ENCODE peak calls at places on chromosomes 6 and 20, in five cellular contexts. I is NCI-H1694 treated with DMSO at 0.1 percent for 48 hours; G is NCI-H510A; E is GM06990; Z is stimulated activated CD4-positive, alpha-beta T cell treated with anti-CD3 and anti-CD28 coated beads, Interleukin-15, amount 100 ng/mL, for 24 hours. F is an unnamed sample.

GRCh38 chr20:52448513-52448912 is 256.9 kb upstream of the ZFP64 start:
- DNase-seq in G (no peak), Z (no peak), E (no peak), I (no peak), F (no peak)

GRCh38 chr6:145245119-145245518 is 490.2 kb downstream of the EPM2A start:
- DNase-seq in G (no peak), E (no peak), Z (no peak), I (no peak), F (peak)

GRCh38 chr20:6663104-6663503 is 104.4 kb upstream of the BMP2 start:
- DNase-seq in Z (no peak), G (no peak), E (no peak), I (no peak), F (no peak)

GRCh38 chr20:51258582-51259175 is 235.8 kb upstream of the KCNG1 start:
- DNase-seq in Z (no peak), E (no peak), G (no peak), I (no peak), F (no peak)

GRCh38 chr6:111727798-111728197 is 122.1 kb upstream of the TRAF3IP2 start:
- DNase-seq in G (no peak), E (no peak), I (no peak), Z (no peak), F (peak)

GRCh38 chr6:114169763-114170162 is 173.1 kb downstream of the HS3ST5 start:
- DNase-seq in Z (no peak), G (no peak), I (no peak), E (no peak), F (no peak)

GRCh38 chr6:154412106-154412820 is 55.7 kb upstream of the IPCEF1 start:
- DNase-seq in G (no peak), Z (no peak), E (no peak), I (no peak), F (no peak)

GRCh38 chr6:10613077-10613476 is 81.3 kb downstream of the C6orf52 start:
- DNase-seq in I (no peak), Z (no peak), E (no peak), G (no peak), F (no peak)

GRCh38 chr6:167485186-167485978 is 160.5 kb downstream of the TTLL2 start:
- DNase-seq in Z (no peak), G (no peak), I (peak), E (no peak), F (peak)

GRCh38 chr6:35425284-35425683 is 26.9 kb upstream of the FANCE start:
- DNase-seq in Z (no peak), I (no peak), G (no peak), E (no peak), F (peak)

GRCh38 chr6:69370763-69371162 is 426.0 kb downstream of the LMBRD1 start:
- DNase-seq in E (no peak), G (no peak), I (no peak), Z (no peak), F (no peak)

GRCh38 chr6:1871936-1872335 is 262.2 kb downstream of the FOXC1 start:
- DNase-seq in E (no peak), G (no peak), Z (no peak), I (no peak), F (no peak)

GRCh38 chr20:57309544-57310115 is 20.0 kb upstream of the SPO11 start:
- DNase-seq in G (no peak), Z (no peak), E (no peak), I (no peak), F (no peak)

GRCh38 chr6:85506441-85507093 is 56.7 kb downstream of the NT5E start:
- DNase-seq in G (no peak), Z (peak), E (peak), I (no peak), F (no peak)

F was measured in cardiac fibroblast.